ENCODE peak calls at places on chromosomes 3 and 15, in ten cellular contexts. One of them, this sample, is unnamed.

GRCh38 chr3:73762855-73763254 is 138.1 kb upstream of the PDZRN3 start:
- DNase-seq in activated CD8-positive, alpha-beta T cell treated with anti-CD3 and anti-CD28 coated beads for 36 hours: no peak
- DNase-seq in CD4-positive, alpha-beta T cell: no peak
- DNase-seq in AG10803: no peak
- DNase-seq in fibroblast of lung: no peak
- DNase-seq in HFFc6: no peak
- DNase-seq in gastrocnemius medialis: no peak
- DNase-seq in fibroblast of villous mesenchyme: no peak
- DNase-seq in BE2C: no peak
- DNase-seq in heart left ventricle: no peak
- DNase-seq in this sample: no peak

GRCh38 chr3:100002599-100003350 is 111.5 kb downstream of the FILIP1L start:
- DNase-seq in fibroblast of villous mesenchyme: peak; percentile 80
- DNase-seq in AG10803: peak; percentile 91
- DNase-seq in HFFc6: peak; percentile 82
- DNase-seq in BE2C: no peak
- DNase-seq in activated CD8-positive, alpha-beta T cell treated with anti-CD3 and anti-CD28 coated beads for 36 hours: peak; percentile 1
- DNase-seq in fibroblast of lung: peak; percentile 74
- DNase-seq in heart left ventricle: no peak
- DNase-seq in CD4-positive, alpha-beta T cell: no peak
- DNase-seq in gastrocnemius medialis: no peak
- DNase-seq in this sample: no peak

GRCh38 chr15:35349916-35350315 is 196.0 kb downstream of the DPH6 start:
- DNase-seq in fibroblast of lung: no peak
- DNase-seq in CD4-positive, alpha-beta T cell: no peak
- DNase-seq in BE2C: no peak
- DNase-seq in activated CD8-positive, alpha-beta T cell treated with anti-CD3 and anti-CD28 coated beads for 36 hours: no peak
- DNase-seq in fibroblast of villous mesenchyme: peak; percentile 14
- DNase-seq in AG10803: peak; percentile 18
- DNase-seq in heart left ventricle: no peak
- DNase-seq in gastrocnemius medialis: no peak
- DNase-seq in HFFc6: peak; percentile 16
- DNase-seq in this sample: no peak

GRCh38 chr15:77821188-77821958 is 188.7 kb upstream of the LINGO1 start:
- DNase-seq in BE2C: peak; percentile 85
- DNase-seq in fibroblast of lung: peak; percentile 54
- DNase-seq in HFFc6: peak; percentile 31
- DNase-seq in fibroblast of villous mesenchyme: peak; percentile 56
- DNase-seq in activated CD8-positive, alpha-beta T cell treated with anti-CD3 and anti-CD28 coated beads for 36 hours: peak; percentile 66
- DNase-seq in gastrocnemius medialis: no peak
- DNase-seq in CD4-positive, alpha-beta T cell: no peak
- DNase-seq in heart left ventricle: peak; percentile 55
- DNase-seq in AG10803: peak; percentile 42
- DNase-seq in this sample: no peak

GRCh38 chr15:85580914-85581313 is 200.5 kb downstream of the AKAP13 start:
- DNase-seq in AG10803: no peak
- DNase-seq in CD4-positive, alpha-beta T cell: peak; percentile 30
- DNase-seq in fibroblast of villous mesenchyme: no peak
- DNase-seq in fibroblast of lung: no peak
- DNase-seq in gastrocnemius medialis: no peak
- DNase-seq in HFFc6: no peak
- DNase-seq in activated CD8-positive, alpha-beta T cell treated with anti-CD3 and anti-CD28 coated beads for 36 hours: peak; percentile 84
- DNase-seq in BE2C: peak; percentile 9
- DNase-seq in heart left ventricle: peak; percentile 58
- DNase-seq in this sample: no peak

GRCh38 chr3:187223799-187224198 is 26.5 kb downstream of the RTP1 start:
- DNase-seq in fibroblast of lung: no peak
- DNase-seq in gastrocnemius medialis: no peak
- DNase-seq in fibroblast of villous mesenchyme: peak; percentile 14
- DNase-seq in CD4-positive, alpha-beta T cell: no peak
- DNase-seq in heart left ventricle: no peak
- DNase-seq in HFFc6: peak; percentile 25
- DNase-seq in BE2C: no peak
- DNase-seq in AG10803: no peak
- DNase-seq in activated CD8-positive, alpha-beta T cell treated with anti-CD3 and anti-CD28 coated beads for 36 hours: no peak
- DNase-seq in this sample: no peak

GRCh38 chr3:72161870-72162617 is 377.1 kb upstream of the PROK2 start:
- DNase-seq in gastrocnemius medialis: no peak
- DNase-seq in HFFc6: peak; percentile 52
- DNase-seq in heart left ventricle: no peak
- DNase-seq in AG10803: no peak
- DNase-seq in fibroblast of lung: peak; percentile 38
- DNase-seq in activated CD8-positive, alpha-beta T cell treated with anti-CD3 and anti-CD28 coated beads for 36 hours: no peak
- DNase-seq in CD4-positive, alpha-beta T cell: no peak
- DNase-seq in fibroblast of villous mesenchyme: peak; percentile 57
- DNase-seq in BE2C: peak; percentile 59
- DNase-seq in this sample: no peak

GRCh38 chr3:188360364-188360881 is 206.5 kb downstream of the LPP start:
- DNase-seq in AG10803: peak; percentile 39
- DNase-seq in heart left ventricle: no peak
- DNase-seq in gastrocnemius medialis: no peak
- DNase-seq in activated CD8-positive, alpha-beta T cell treated with anti-CD3 and anti-CD28 coated beads for 36 hours: no peak
- DNase-seq in fibroblast of lung: no peak
- DNase-seq in HFFc6: no peak
- DNase-seq in fibroblast of villous mesenchyme: peak; percentile 44
- DNase-seq in BE2C: no peak
- DNase-seq in CD4-positive, alpha-beta T cell: no peak
- DNase-seq in this sample: no peak

GRCh38 chr15:61537337-61537736 is 308.2 kb upstream of the RORA start:
- DNase-seq in heart left ventricle: no peak
- DNase-seq in HFFc6: no peak
- DNase-seq in fibroblast of villous mesenchyme: no peak
- DNase-seq in AG10803: no peak
- DNase-seq in CD4-positive, alpha-beta T cell: no peak
- DNase-seq in gastrocnemius medialis: no peak
- DNase-seq in activated CD8-positive, alpha-beta T cell treated with anti-CD3 and anti-CD28 coated beads for 36 hours: no peak
- DNase-seq in fibroblast of lung: no peak
- DNase-seq in BE2C: no peak
- DNase-seq in this sample: no peak

GRCh38 chr3:148957586-148957985 is 33.8 kb upstream of the GYG1 start:
- DNase-seq in gastrocnemius medialis: no peak
- DNase-seq in AG10803: no peak
- DNase-seq in HFFc6: no peak
- DNase-seq in fibroblast of lung: no peak
- DNase-seq in heart left ventricle: no peak
- DNase-seq in fibroblast of villous mesenchyme: no peak
- DNase-seq in BE2C: peak; percentile 42
- DNase-seq in CD4-positive, alpha-beta T cell: no peak
- DNase-seq in activated CD8-positive, alpha-beta T cell treated with anti-CD3 and anti-CD28 coated beads for 36 hours: peak; percentile 26
- DNase-seq in this sample: no peak

GRCh38 chr3:171967137-171967783 is 72.1 kb upstream of the FNDC3B start:
- DNase-seq in HFFc6: peak; percentile 79
- DNase-seq in activated CD8-positive, alpha-beta T cell treated with anti-CD3 and anti-CD28 coated beads for 36 hours: no peak
- DNase-seq in heart left ventricle: no peak
- DNase-seq in fibroblast of villous mesenchyme: peak; percentile 98
- DNase-seq in AG10803: peak; percentile 95
- DNase-seq in fibroblast of lung: peak; percentile 93
- DNase-seq in CD4-positive, alpha-beta T cell: no peak
- DNase-seq in BE2C: no peak
- DNase-seq in gastrocnemius medialis: no peak
- DNase-seq in this sample: no peak

GRCh38 chr3:17176757-17177156 is 292.0 kb downstream of the PLCL2 start:
- DNase-seq in fibroblast of villous mesenchyme: no peak
- DNase-seq in CD4-positive, alpha-beta T cell: no peak
- DNase-seq in activated CD8-positive, alpha-beta T cell treated with anti-CD3 and anti-CD28 coated beads for 36 hours: no peak
- DNase-seq in HFFc6: no peak
- DNase-seq in AG10803: no peak
- DNase-seq in gastrocnemius medialis: no peak
- DNase-seq in fibroblast of lung: no peak
- DNase-seq in heart left ventricle: no peak
- DNase-seq in BE2C: no peak
- DNase-seq in this sample: no peak
- TF ChIP-seq CTCF in fibroblast of villous mesenchyme: no peak
- TF ChIP-seq CTCF in CD4-positive, alpha-beta T cell: no peak
- TF ChIP-seq CTCF in activated CD8-positive, alpha-beta T cell treated with anti-CD3 and anti-CD28 coated beads for 36 hours: no peak
- TF ChIP-seq CTCF in HFFc6: peak; percentile 21
- TF ChIP-seq CTCF in AG10803: no peak
- TF ChIP-seq CTCF in gastrocnemius medialis: no peak
- TF ChIP-seq CTCF in fibroblast of lung: no peak
- TF ChIP-seq CTCF in heart left ventricle: no peak
- TF ChIP-seq CTCF in BE2C: no peak
- TF ChIP-seq CTCF in this sample: no peak

GRCh38 chr15:91158415-91159394 is 58.6 kb downstream of the SV2B start:
- DNase-seq in heart left ventricle: no peak
- DNase-seq in gastrocnemius medialis: no peak
- DNase-seq in HFFc6: no peak
- DNase-seq in BE2C: no peak
- DNase-seq in activated CD8-positive, alpha-beta T cell treated with anti-CD3 and anti-CD28 coated beads for 36 hours: no peak
- DNase-seq in fibroblast of lung: no peak
- DNase-seq in AG10803: no peak
- DNase-seq in fibroblast of villous mesenchyme: no peak
- DNase-seq in CD4-positive, alpha-beta T cell: no peak
- DNase-seq in this sample: no peak
- TF ChIP-seq CTCF in heart left ventricle: no peak
- TF ChIP-seq CTCF in gastrocnemius medialis: no peak
- TF ChIP-seq CTCF in HFFc6: no peak
- TF ChIP-seq CTCF in BE2C: no peak
- TF ChIP-seq CTCF in activated CD8-positive, alpha-beta T cell treated with anti-CD3 and anti-CD28 coated beads for 36 hours: no peak
- TF ChIP-seq CTCF in fibroblast of lung: no peak
- TF ChIP-seq CTCF in AG10803: no peak
- TF ChIP-seq CTCF in fibroblast of villous mesenchyme: no peak
- TF ChIP-seq CTCF in CD4-positive, alpha-beta T cell: no peak
- TF ChIP-seq CTCF in this sample: no peak

GRCh38 chr3:10855871-10856662 is 40.0 kb downstream of the SLC6A11 start:
- DNase-seq in fibroblast of lung: no peak
- DNase-seq in HFFc6: no peak
- DNase-seq in fibroblast of villous mesenchyme: no peak
- DNase-seq in BE2C: no peak
- DNase-seq in CD4-positive, alpha-beta T cell: no peak
- DNase-seq in heart left ventricle: no peak
- DNase-seq in activated CD8-positive, alpha-beta T cell treated with anti-CD3 and anti-CD28 coated beads for 36 hours: no peak
- DNase-seq in gastrocnemius medialis: no peak
- DNase-seq in AG10803: no peak
- DNase-seq in this sample: no peak
- TF ChIP-seq CTCF in fibroblast of lung: peak; percentile 10
- TF ChIP-seq CTCF in HFFc6: peak; percentile 61
- TF ChIP-seq CTCF in fibroblast of villous mesenchyme: peak; percentile 36
- TF ChIP-seq CTCF in BE2C: no peak
- TF ChIP-seq CTCF in CD4-positive, alpha-beta T cell: no peak
- TF ChIP-seq CTCF in heart left ventricle: peak; percentile 7
- TF ChIP-seq CTCF in activated CD8-positive, alpha-beta T cell treated with anti-CD3 and anti-CD28 coated beads for 36 hours: no peak
- TF ChIP-seq CTCF in gastrocnemius medialis: no peak
- TF ChIP-seq CTCF in AG10803: peak; percentile 25
- TF ChIP-seq CTCF in this sample: peak; percentile 71

GRCh38 chr3:53231532-53232511 is 24.0 kb downstream of the TKT start:
- DNase-seq in activated CD8-positive, alpha-beta T cell treated with anti-CD3 and anti-CD28 coated beads for 36 hours: no peak
- DNase-seq in BE2C: no peak
- DNase-seq in HFFc6: no peak
- DNase-seq in AG10803: no peak
- DNase-seq in CD4-positive, alpha-beta T cell: no peak
- DNase-seq in fibroblast of villous mesenchyme: no peak
- DNase-seq in gastrocnemius medialis: no peak
- DNase-seq in heart left ventricle: no peak
- DNase-seq in fibroblast of lung: no peak
- DNase-seq in this sample: no peak
- TF ChIP-seq CTCF in activated CD8-positive, alpha-beta T cell treated with anti-CD3 and anti-CD28 coated beads for 36 hours: no peak
- TF ChIP-seq CTCF in BE2C: no peak
- TF ChIP-seq CTCF in HFFc6: peak; percentile 60
- TF ChIP-seq CTCF in AG10803: peak; percentile 18
- TF ChIP-seq CTCF in CD4-positive, alpha-beta T cell: no peak
- TF ChIP-seq CTCF in fibroblast of villous mesenchyme: peak; percentile 20
- TF ChIP-seq CTCF in gastrocnemius medialis: no peak
- TF ChIP-seq CTCF in heart left ventricle: no peak
- TF ChIP-seq CTCF in fibroblast of lung: no peak
- TF ChIP-seq CTCF in this sample: no peak

DNA sequence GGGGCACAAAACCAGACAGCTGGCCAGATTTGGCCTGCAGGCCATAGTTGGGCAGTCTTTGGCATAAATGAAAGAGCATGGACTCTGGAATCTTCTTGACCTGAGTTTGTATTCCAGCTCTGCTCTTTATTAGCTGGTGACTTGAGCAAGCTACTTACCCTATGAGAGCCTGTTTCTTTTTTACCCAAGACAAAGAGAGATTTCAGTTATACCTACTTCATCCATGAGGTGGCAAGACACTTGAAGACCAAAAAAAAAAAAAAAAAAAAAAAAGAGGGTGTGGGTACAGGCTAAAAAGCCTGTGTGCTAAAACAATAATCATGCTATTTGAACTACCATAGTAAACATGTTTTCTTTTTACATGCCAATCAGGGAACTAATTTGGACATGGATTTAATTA is 109.0 kb upstream of the FHIT start:
- DNase-seq in BE2C: no peak
- DNase-seq in CD4-positive, alpha-beta T cell: no peak
- DNase-seq in AG10803: no peak
- DNase-seq in heart left ventricle: no peak
- DNase-seq in fibroblast of villous mesenchyme: no peak
- DNase-seq in HFFc6: no peak
- DNase-seq in gastrocnemius medialis: no peak
- DNase-seq in fibroblast of lung: no peak
- DNase-seq in activated CD8-positive, alpha-beta T cell treated with anti-CD3 and anti-CD28 coated beads for 36 hours: no peak
- DNase-seq in this sample: no peak
- TF ChIP-seq CTCF in BE2C: no peak
- TF ChIP-seq CTCF in CD4-positive, alpha-beta T cell: no peak
- TF ChIP-seq CTCF in AG10803: no peak
- TF ChIP-seq CTCF in heart left ventricle: no peak
- TF ChIP-seq CTCF in fibroblast of villous mesenchyme: no peak
- TF ChIP-seq CTCF in HFFc6: peak; percentile 14
- TF ChIP-seq CTCF in gastrocnemius medialis: no peak
- TF ChIP-seq CTCF in fibroblast of lung: no peak
- TF ChIP-seq CTCF in activated CD8-positive, alpha-beta T cell treated with anti-CD3 and anti-CD28 coated beads for 36 hours: no peak
- TF ChIP-seq CTCF in this sample: peak; percentile 56

GRCh38 chr15:68500363-68501317 is 68.7 kb upstream of the ITGA11 start:
- DNase-seq in AG10803: peak; percentile 42
- DNase-seq in gastrocnemius medialis: no peak
- DNase-seq in HFFc6: no peak
- DNase-seq in CD4-positive, alpha-beta T cell: no peak
- DNase-seq in heart left ventricle: no peak
- DNase-seq in BE2C: no peak
- DNase-seq in activated CD8-positive, alpha-beta T cell treated with anti-CD3 and anti-CD28 coated beads for 36 hours: no peak
- DNase-seq in fibroblast of villous mesenchyme: no peak
- DNase-seq in fibroblast of lung: no peak
- DNase-seq in this sample: peak; percentile 48
- TF ChIP-seq CTCF in AG10803: no peak
- TF ChIP-seq CTCF in gastrocnemius medialis: no peak
- TF ChIP-seq CTCF in HFFc6: no peak
- TF ChIP-seq CTCF in CD4-positive, alpha-beta T cell: no peak
- TF ChIP-seq CTCF in heart left ventricle: no peak
- TF ChIP-seq CTCF in BE2C: no peak
- TF ChIP-seq CTCF in activated CD8-positive, alpha-beta T cell treated with anti-CD3 and anti-CD28 coated beads for 36 hours: no peak
- TF ChIP-seq CTCF in fibroblast of villous mesenchyme: no peak
- TF ChIP-seq CTCF in fibroblast of lung: no peak
- TF ChIP-seq CTCF in this sample: no peak

DNA sequence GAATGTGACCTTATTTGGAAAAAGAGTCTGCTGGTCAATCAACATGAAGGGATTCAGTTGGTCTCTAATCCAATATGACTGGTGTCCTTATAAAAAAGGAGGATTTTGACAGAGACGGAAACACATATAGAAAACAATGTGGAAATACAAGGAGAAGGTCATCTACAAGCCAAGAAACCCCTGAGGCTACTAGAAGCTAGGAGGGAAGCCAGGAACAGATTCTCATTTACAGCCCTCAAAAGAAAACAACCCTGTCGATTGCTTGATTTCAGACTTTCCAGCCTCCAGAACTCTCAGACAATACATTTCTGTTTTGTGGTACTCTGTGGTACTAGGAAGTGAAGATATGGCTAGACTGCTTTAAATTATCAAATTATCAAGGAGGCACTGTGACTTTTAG is 162.9 kb upstream of the IGF1R start:
- DNase-seq in fibroblast of villous mesenchyme: no peak
- DNase-seq in CD4-positive, alpha-beta T cell: no peak
- DNase-seq in AG10803: no peak
- DNase-seq in fibroblast of lung: no peak
- DNase-seq in heart left ventricle: no peak
- DNase-seq in BE2C: no peak
- DNase-seq in gastrocnemius medialis: no peak
- DNase-seq in activated CD8-positive, alpha-beta T cell treated with anti-CD3 and anti-CD28 coated beads for 36 hours: no peak
- DNase-seq in HFFc6: no peak
- DNase-seq in this sample: no peak
- TF ChIP-seq CTCF in fibroblast of villous mesenchyme: no peak
- TF ChIP-seq CTCF in CD4-positive, alpha-beta T cell: no peak
- TF ChIP-seq CTCF in AG10803: no peak
- TF ChIP-seq CTCF in fibroblast of lung: no peak
- TF ChIP-seq CTCF in heart left ventricle: no peak
- TF ChIP-seq CTCF in BE2C: no peak
- TF ChIP-seq CTCF in gastrocnemius medialis: no peak
- TF ChIP-seq CTCF in activated CD8-positive, alpha-beta T cell treated with anti-CD3 and anti-CD28 coated beads for 36 hours: no peak
- TF ChIP-seq CTCF in HFFc6: no peak
- TF ChIP-seq CTCF in this sample: no peak

This sample was measured in type B pancreatic cell.